ENCODE peak calls at places on chromosomes 2 and 18, in seven cellular contexts. One of them, this sample, is unnamed.

GRCh38 chr2:109647636-109648035 is 33.5 kb downstream of the SOWAHC start:
- DNase-seq in adrenal gland: no peak
- DNase-seq in endothelial cell of umbilical vein: no peak
- DNase-seq in mammary epithelial cell: peak
- DNase-seq in kidney epithelial cell: peak
- DNase-seq in pancreas: no peak
- DNase-seq in GM06990: no peak
- DNase-seq in this sample: no peak

GRCh38 chr2:86211033-86211795 is 12.0 kb downstream of the MRPL35 start:
- DNase-seq in adrenal gland: no peak
- DNase-seq in endothelial cell of umbilical vein: no peak
- DNase-seq in mammary epithelial cell: no peak
- DNase-seq in kidney epithelial cell: no peak
- DNase-seq in pancreas: no peak
- DNase-seq in GM06990: no peak
- DNase-seq in this sample: no peak

GRCh38 chr2:127122351-127123027 is 15.5 kb upstream of the BIN1 start:
- DNase-seq in adrenal gland: no peak
- DNase-seq in endothelial cell of umbilical vein: no peak
- DNase-seq in mammary epithelial cell: no peak
- DNase-seq in kidney epithelial cell: no peak
- DNase-seq in pancreas: no peak
- DNase-seq in GM06990: no peak
- DNase-seq in this sample: no peak

GRCh38 chr2:181566643-181567042 is 90.3 kb downstream of the CERKL start:
- DNase-seq in adrenal gland: no peak
- DNase-seq in endothelial cell of umbilical vein: no peak
- DNase-seq in mammary epithelial cell: no peak
- DNase-seq in kidney epithelial cell: no peak
- DNase-seq in pancreas: no peak
- DNase-seq in GM06990: no peak
- DNase-seq in this sample: no peak

GRCh38 chr2:219681301-219682290 is 54.2 kb downstream of the SLC4A3 start:
- DNase-seq in adrenal gland: no peak
- DNase-seq in endothelial cell of umbilical vein: no peak
- DNase-seq in mammary epithelial cell: peak
- DNase-seq in kidney epithelial cell: no peak
- DNase-seq in pancreas: no peak
- DNase-seq in GM06990: no peak
- DNase-seq in this sample: no peak

GRCh38 chr2:85504434-85505261 is 34.3 kb upstream of the MAT2A start:
- DNase-seq in adrenal gland: peak
- DNase-seq in endothelial cell of umbilical vein: peak
- DNase-seq in mammary epithelial cell: peak
- DNase-seq in kidney epithelial cell: peak
- DNase-seq in pancreas: peak
- DNase-seq in GM06990: no peak
- DNase-seq in this sample: peak

GRCh38 chr2:95232232-95232631 is 24.9 kb downstream of the ZNF892 start:
- DNase-seq in adrenal gland: no peak
- DNase-seq in endothelial cell of umbilical vein: no peak
- DNase-seq in mammary epithelial cell: no peak
- DNase-seq in kidney epithelial cell: no peak
- DNase-seq in pancreas: no peak
- DNase-seq in GM06990: no peak
- DNase-seq in this sample: no peak

GRCh38 chr2:227499971-227500630 is 28.1 kb downstream of the AGFG1 start:
- DNase-seq in adrenal gland: no peak
- DNase-seq in endothelial cell of umbilical vein: no peak
- DNase-seq in mammary epithelial cell: no peak
- DNase-seq in kidney epithelial cell: no peak
- DNase-seq in pancreas: no peak
- DNase-seq in GM06990: no peak
- DNase-seq in this sample: no peak

GRCh38 chr18:62663731-62664336 is 51.5 kb upstream of the PHLPP1 start:
- DNase-seq in adrenal gland: peak
- DNase-seq in endothelial cell of umbilical vein: no peak
- DNase-seq in mammary epithelial cell: peak
- DNase-seq in kidney epithelial cell: no peak
- DNase-seq in pancreas: no peak
- DNase-seq in GM06990: peak
- DNase-seq in this sample: no peak

GRCh38 chr18:73315381-73315780 is 447.6 kb upstream of the NETO1 start:
- DNase-seq in adrenal gland: no peak
- DNase-seq in endothelial cell of umbilical vein: no peak
- DNase-seq in mammary epithelial cell: no peak
- DNase-seq in kidney epithelial cell: no peak
- DNase-seq in pancreas: no peak
- DNase-seq in GM06990: no peak
- DNase-seq in this sample: no peak

GRCh38 chr2:85135066-85135914 is 2.1 kb downstream of the TCF7L1 start:
- DNase-seq in adrenal gland: no peak
- DNase-seq in endothelial cell of umbilical vein: no peak
- DNase-seq in mammary epithelial cell: no peak
- DNase-seq in kidney epithelial cell: no peak
- DNase-seq in pancreas: no peak
- DNase-seq in GM06990: no peak
- DNase-seq in this sample: no peak

GRCh38 chr2:67895171-67895941 is 167.4 kb downstream of the C1D start:
- DNase-seq in adrenal gland: no peak
- DNase-seq in endothelial cell of umbilical vein: peak
- DNase-seq in mammary epithelial cell: peak
- DNase-seq in kidney epithelial cell: no peak
- DNase-seq in pancreas: peak
- DNase-seq in GM06990: no peak
- DNase-seq in this sample: no peak

GRCh38 chr2:178764097-178764496 is 43.1 kb downstream of the TTN start:
- DNase-seq in adrenal gland: no peak
- DNase-seq in endothelial cell of umbilical vein: no peak
- DNase-seq in mammary epithelial cell: peak
- DNase-seq in kidney epithelial cell: no peak
- DNase-seq in pancreas: no peak
- DNase-seq in GM06990: no peak
- DNase-seq in this sample: no peak

GRCh38 chr2:185279999-185280398 is 458.6 kb upstream of the FSIP2 start:
- DNase-seq in adrenal gland: no peak
- DNase-seq in endothelial cell of umbilical vein: peak
- DNase-seq in mammary epithelial cell: peak
- DNase-seq in kidney epithelial cell: no peak
- DNase-seq in pancreas: no peak
- DNase-seq in GM06990: no peak
- DNase-seq in this sample: no peak

GRCh38 chr2:29114841-29115609 is at the start of gene CLIP4:
- DNase-seq in adrenal gland: peak
- DNase-seq in endothelial cell of umbilical vein: peak
- DNase-seq in mammary epithelial cell: peak
- DNase-seq in kidney epithelial cell: no peak
- DNase-seq in pancreas: peak
- DNase-seq in GM06990: peak
- DNase-seq in this sample: no peak

GRCh38 chr2:237053066-237053465 is 32.6 kb upstream of the COPS8 start:
- DNase-seq in adrenal gland: no peak
- DNase-seq in endothelial cell of umbilical vein: no peak
- DNase-seq in mammary epithelial cell: no peak
- DNase-seq in kidney epithelial cell: no peak
- DNase-seq in pancreas: no peak
- DNase-seq in GM06990: no peak
- DNase-seq in this sample: no peak

GRCh38 chr2:134683561-134684112 is 35.2 kb downstream of the TMEM163 start:
- DNase-seq in adrenal gland: peak
- DNase-seq in endothelial cell of umbilical vein: peak
- DNase-seq in mammary epithelial cell: peak
- DNase-seq in kidney epithelial cell: peak
- DNase-seq in pancreas: peak
- DNase-seq in GM06990: peak
- DNase-seq in this sample: no peak

GRCh38 chr2:240513544-240514287 is 44.1 kb downstream of the ANKMY1 start:
- DNase-seq in adrenal gland: peak
- DNase-seq in endothelial cell of umbilical vein: peak
- DNase-seq in mammary epithelial cell: peak
- DNase-seq in kidney epithelial cell: peak
- DNase-seq in pancreas: peak
- DNase-seq in GM06990: peak
- DNase-seq in this sample: peak

GRCh38 chr18:39487932-39488331 is 1922.3 kb upstream of the CELF4 start:
- DNase-seq in adrenal gland: no peak
- DNase-seq in endothelial cell of umbilical vein: no peak
- DNase-seq in mammary epithelial cell: no peak
- DNase-seq in kidney epithelial cell: no peak
- DNase-seq in pancreas: no peak
- DNase-seq in GM06990: no peak
- DNase-seq in this sample: no peak

GRCh38 chr2:240250985-240251847 is 110.8 kb upstream of the OTOS start:
- DNase-seq in adrenal gland: peak
- DNase-seq in endothelial cell of umbilical vein: peak
- DNase-seq in mammary epithelial cell: peak
- DNase-seq in kidney epithelial cell: peak
- DNase-seq in pancreas: peak
- DNase-seq in GM06990: no peak
- DNase-seq in this sample: no peak

GRCh38 chr2:235170536-235171510 is 219.0 kb downstream of the SH3BP4 start:
- DNase-seq in adrenal gland: peak
- DNase-seq in endothelial cell of umbilical vein: no peak
- DNase-seq in mammary epithelial cell: peak
- DNase-seq in kidney epithelial cell: peak
- DNase-seq in pancreas: peak
- DNase-seq in GM06990: no peak
- DNase-seq in this sample: peak
- H3K4me3 ChIP-seq in adrenal gland: no peak
- H3K4me3 ChIP-seq in endothelial cell of umbilical vein: no peak
- H3K4me3 ChIP-seq in mammary epithelial cell: no peak
- H3K4me3 ChIP-seq in kidney epithelial cell: no peak
- H3K4me3 ChIP-seq in pancreas: no peak
- H3K4me3 ChIP-seq in GM06990: no peak
- H3K4me3 ChIP-seq in this sample: peak

DNA sequence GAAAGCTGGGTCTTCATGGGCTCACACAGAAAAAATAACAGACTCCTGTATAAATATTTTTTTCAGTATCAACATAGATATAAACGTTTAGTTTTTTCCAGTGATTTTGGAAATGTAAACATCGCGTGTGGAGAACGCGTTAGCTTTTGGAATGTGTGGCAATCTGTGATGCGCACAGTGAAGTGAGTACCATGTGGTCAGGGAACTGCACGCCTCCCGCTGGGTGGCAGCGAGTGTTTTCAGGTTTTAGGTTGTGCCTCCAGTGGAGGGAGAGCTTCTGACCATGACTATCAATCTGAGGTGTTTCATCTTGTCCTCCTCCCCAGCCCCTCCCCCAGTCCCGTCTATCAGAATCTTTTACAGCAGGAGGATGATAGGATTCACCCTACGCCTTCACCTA is 127.8 kb downstream of the ARHGAP28 start:
- DNase-seq in adrenal gland: no peak
- DNase-seq in endothelial cell of umbilical vein: no peak
- DNase-seq in mammary epithelial cell: no peak
- DNase-seq in kidney epithelial cell: no peak
- DNase-seq in pancreas: no peak
- DNase-seq in GM06990: no peak
- DNase-seq in this sample: no peak
- TF ChIP-seq CTCF in adrenal gland: no peak
- TF ChIP-seq CTCF in endothelial cell of umbilical vein: no peak
- TF ChIP-seq CTCF in mammary epithelial cell: no peak
- TF ChIP-seq CTCF in kidney epithelial cell: no peak
- TF ChIP-seq CTCF in pancreas: no peak
- TF ChIP-seq CTCF in GM06990: no peak
- TF ChIP-seq CTCF in this sample: no peak

DNA sequence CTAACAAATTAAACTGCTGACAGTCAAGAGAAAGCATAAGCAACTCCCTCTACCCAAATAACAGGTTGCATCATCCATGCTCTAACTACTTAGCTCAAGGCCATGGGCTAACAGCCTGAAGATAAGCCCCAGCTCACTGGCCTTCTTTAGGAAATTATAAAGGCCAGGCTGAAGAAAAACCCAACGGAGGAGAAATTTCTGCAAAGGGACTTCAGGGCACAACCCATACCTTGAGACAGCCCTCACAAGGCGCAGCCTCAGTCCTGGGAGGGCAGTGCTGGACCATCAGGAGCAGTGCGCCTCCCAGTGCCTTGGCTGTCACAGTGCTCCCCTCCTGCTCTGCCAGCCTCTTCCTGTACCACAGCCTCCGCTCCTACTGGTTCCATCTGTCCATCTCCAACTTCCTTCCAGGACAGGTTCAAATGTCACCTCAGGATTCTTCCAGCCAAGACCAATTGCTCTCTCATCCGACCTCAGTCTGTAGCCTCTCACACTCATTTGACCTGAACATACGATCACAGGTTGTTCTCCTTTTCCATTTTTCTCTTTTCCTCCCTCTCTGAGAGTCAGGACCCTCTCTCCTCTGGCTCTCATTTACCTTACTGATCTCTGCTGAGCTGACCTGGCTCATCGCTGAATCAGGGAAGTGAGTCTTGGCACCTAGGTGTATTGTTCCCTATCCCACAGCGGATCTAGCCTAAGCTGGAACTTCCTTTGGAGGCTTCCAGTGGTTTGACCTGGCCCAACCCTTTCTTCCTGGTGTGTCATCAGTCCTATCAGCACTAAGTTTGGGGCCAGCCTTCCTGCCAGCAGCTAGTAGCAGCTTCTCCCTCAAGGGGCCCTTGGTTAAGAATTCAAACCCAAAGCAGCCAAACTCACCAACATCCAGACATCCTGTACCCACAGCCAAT is 1.9 kb downstream of the MCFD2 start:
- DNase-seq in adrenal gland: peak
- DNase-seq in endothelial cell of umbilical vein: peak
- DNase-seq in mammary epithelial cell: peak
- DNase-seq in kidney epithelial cell: no peak
- DNase-seq in pancreas: peak
- DNase-seq in GM06990: no peak
- DNase-seq in this sample: no peak
- H3K4me3 ChIP-seq in adrenal gland: peak
- H3K4me3 ChIP-seq in endothelial cell of umbilical vein: no peak
- H3K4me3 ChIP-seq in mammary epithelial cell: peak
- H3K4me3 ChIP-seq in kidney epithelial cell: no peak
- H3K4me3 ChIP-seq in pancreas: peak
- H3K4me3 ChIP-seq in GM06990: no peak
- H3K4me3 ChIP-seq in this sample: peak

DNA sequence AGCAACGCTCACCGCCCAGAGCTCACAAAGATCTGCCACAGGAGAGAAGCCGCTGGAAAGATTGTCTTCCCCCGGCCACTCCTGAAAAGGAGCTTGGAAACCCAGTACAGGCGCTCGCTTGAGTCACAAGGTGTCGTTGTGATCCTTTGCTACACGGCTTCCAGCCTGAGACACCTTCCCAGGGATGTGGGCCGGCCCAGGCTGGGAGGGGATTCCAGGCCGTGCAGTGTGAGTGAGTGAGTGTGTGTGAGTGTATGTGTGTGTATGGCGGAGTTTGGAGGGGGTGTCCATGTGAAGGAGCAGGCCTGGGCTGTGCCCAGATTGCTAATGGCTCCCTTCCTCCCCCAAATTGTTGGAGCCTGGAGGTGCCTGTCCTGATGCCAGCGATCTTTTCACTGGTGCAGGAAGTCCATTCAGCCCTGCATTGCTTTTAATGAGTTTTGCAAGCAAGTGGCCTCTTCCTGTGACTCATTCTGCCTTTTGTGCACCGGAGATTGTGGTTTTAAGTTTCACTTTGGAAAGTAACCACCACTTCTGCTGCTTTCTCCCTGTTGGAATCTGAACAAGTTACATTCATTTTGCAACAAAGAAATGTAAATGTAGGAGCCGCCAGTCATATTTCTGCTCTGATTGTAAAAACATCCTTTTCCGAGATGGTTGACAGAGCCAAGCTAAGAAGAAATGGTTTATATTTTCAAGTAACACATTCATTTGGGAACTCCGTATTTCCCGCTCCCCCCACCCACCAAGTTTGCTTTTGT is 83.7 kb downstream of the LPIN1 start:
- DNase-seq in adrenal gland: peak
- DNase-seq in endothelial cell of umbilical vein: peak
- DNase-seq in mammary epithelial cell: peak
- DNase-seq in kidney epithelial cell: peak
- DNase-seq in pancreas: peak
- DNase-seq in GM06990: peak
- DNase-seq in this sample: peak
- TF ChIP-seq CTCF in adrenal gland: no peak
- TF ChIP-seq CTCF in endothelial cell of umbilical vein: peak
- TF ChIP-seq CTCF in mammary epithelial cell: peak
- TF ChIP-seq CTCF in kidney epithelial cell: peak
- TF ChIP-seq CTCF in pancreas: no peak
- TF ChIP-seq CTCF in GM06990: peak
- TF ChIP-seq CTCF in this sample: peak

This sample was measured in AG04449.